ENCODE peak calls at places on chromosomes 4 and X, in four cellular contexts. One of them, this sample, is unnamed.

GRCh38 chr4:163697121-163697520 is 202.6 kb downstream of the TMA16 start:
- DNase-seq in pancreas: no peak
- DNase-seq in upper lobe of right lung: no peak
- DNase-seq in heart right ventricle: no peak
- DNase-seq in this sample: no peak

GRCh38 chrX:104922206-104922621 is 298.3 kb downstream of the TEX13A start:
- DNase-seq in heart right ventricle: peak; percentile 17
- DNase-seq in pancreas: peak; percentile 78
- DNase-seq in upper lobe of right lung: peak; percentile 67
- DNase-seq in this sample: peak; percentile 47

GRCh38 chrX:46178763-46179162 is 366.5 kb downstream of the ZNF674 start:
- DNase-seq in heart right ventricle: no peak
- DNase-seq in pancreas: no peak
- DNase-seq in upper lobe of right lung: no peak
- DNase-seq in this sample: no peak

GRCh38 chrX:102599084-102599949 is at the start of gene ARMCX5:
- DNase-seq in pancreas: peak; percentile 64
- DNase-seq in upper lobe of right lung: peak; percentile 79
- DNase-seq in heart right ventricle: peak; percentile 74
- DNase-seq in this sample: peak; percentile 89

GRCh38 chr4:38210396-38211114 is 250.4 kb downstream of the PTTG2 start:
- DNase-seq in heart right ventricle: no peak
- DNase-seq in upper lobe of right lung: no peak
- DNase-seq in pancreas: no peak
- DNase-seq in this sample: peak; percentile 8

GRCh38 chrX:140447150-140447549 is 57.7 kb downstream of the SOX3 start:
- DNase-seq in heart right ventricle: no peak
- DNase-seq in pancreas: no peak
- DNase-seq in upper lobe of right lung: no peak
- DNase-seq in this sample: no peak

GRCh38 chr4:78543424-78544238 is 7.9 kb upstream of the ANXA3 start:
- DNase-seq in heart right ventricle: no peak
- DNase-seq in pancreas: no peak
- DNase-seq in upper lobe of right lung: no peak
- DNase-seq in this sample: peak; percentile 53

GRCh38 chrX:24025741-24026402 is 1.1 kb downstream of the KLHL15 start:
- DNase-seq in upper lobe of right lung: no peak
- DNase-seq in pancreas: no peak
- DNase-seq in heart right ventricle: peak; percentile 27
- DNase-seq in this sample: peak; percentile 73

GRCh38 chrX:70398899-70399298 is 24.2 kb upstream of the GDPD2 start:
- DNase-seq in pancreas: no peak
- DNase-seq in heart right ventricle: no peak
- DNase-seq in upper lobe of right lung: no peak
- DNase-seq in this sample: peak; percentile 36

GRCh38 chr4:159460408-159460807 is 357.5 kb downstream of the RAPGEF2 start:
- DNase-seq in pancreas: no peak
- DNase-seq in heart right ventricle: no peak
- DNase-seq in upper lobe of right lung: no peak
- DNase-seq in this sample: peak; percentile 18

GRCh38 chrX:111169141-111169540 is 73.2 kb downstream of the PAK3 start:
- DNase-seq in upper lobe of right lung: no peak
- DNase-seq in pancreas: no peak
- DNase-seq in heart right ventricle: no peak
- DNase-seq in this sample: no peak

GRCh38 chrX:108199691-108200090 is 108.1 kb downstream of the ATG4A start:
- DNase-seq in pancreas: no peak
- DNase-seq in upper lobe of right lung: no peak
- DNase-seq in heart right ventricle: no peak
- DNase-seq in this sample: peak; percentile 69

GRCh38 chr4:113145519-113146291 is 96.3 kb downstream of the ANK2 start:
- DNase-seq in pancreas: no peak
- DNase-seq in heart right ventricle: peak; percentile 44
- DNase-seq in upper lobe of right lung: no peak
- DNase-seq in this sample: no peak

GRCh38 chr4:152605641-152606304 is 69.9 kb upstream of the FBXW7 start:
- DNase-seq in heart right ventricle: peak; percentile 6
- DNase-seq in upper lobe of right lung: no peak
- DNase-seq in pancreas: no peak
- DNase-seq in this sample: peak; percentile 30

GRCh38 chr4:109977854-109978501 is 65.3 kb downstream of the EGF start:
- DNase-seq in heart right ventricle: no peak
- DNase-seq in upper lobe of right lung: no peak
- DNase-seq in pancreas: no peak
- DNase-seq in this sample: peak; percentile 80

GRCh38 chr4:33025236-33025635 is 2305.1 kb downstream of the PCDH7 start:
- DNase-seq in pancreas: no peak
- DNase-seq in heart right ventricle: no peak
- DNase-seq in upper lobe of right lung: no peak
- DNase-seq in this sample: no peak

GRCh38 chrX:115560211-115560977 is 580 bp upstream of the PLS3 start:
- DNase-seq in pancreas: no peak
- DNase-seq in heart right ventricle: no peak
- DNase-seq in upper lobe of right lung: no peak
- DNase-seq in this sample: no peak

GRCh38 chrX:79604364-79604763 is 237.2 kb upstream of the ITM2A start:
- DNase-seq in upper lobe of right lung: no peak
- DNase-seq in pancreas: no peak
- DNase-seq in heart right ventricle: no peak
- DNase-seq in this sample: no peak

GRCh38 chr4:130336585-130337217 is 1240.7 kb downstream of the C4orf33 start:
- DNase-seq in heart right ventricle: no peak
- DNase-seq in upper lobe of right lung: no peak
- DNase-seq in pancreas: no peak
- DNase-seq in this sample: peak; percentile 41

GRCh38 chr4:101178731-101179130 is 168.6 kb downstream of the PPP3CA start:
- DNase-seq in upper lobe of right lung: no peak
- DNase-seq in pancreas: no peak
- DNase-seq in heart right ventricle: no peak
- DNase-seq in this sample: no peak

GRCh38 chr4:176185068-176185467 is 10.3 kb downstream of the SPATA4 start:
- DNase-seq in pancreas: no peak
- DNase-seq in heart right ventricle: no peak
- DNase-seq in upper lobe of right lung: no peak
- DNase-seq in this sample: peak; percentile 87

GRCh38 chr4:94453534-94453963 is 1.8 kb downstream of the PDLIM5 start:
- DNase-seq in upper lobe of right lung: no peak
- DNase-seq in pancreas: no peak
- DNase-seq in heart right ventricle: no peak
- DNase-seq in this sample: peak; percentile 26

GRCh38 chrX:40391662-40392061 is 189.1 kb upstream of the ATP6AP2 start:
- DNase-seq in heart right ventricle: no peak
- DNase-seq in upper lobe of right lung: no peak
- DNase-seq in pancreas: no peak
- DNase-seq in this sample: no peak

GRCh38 chr4:128517739-128518510 is 230.3 kb upstream of the PGRMC2 start:
- DNase-seq in upper lobe of right lung: no peak
- DNase-seq in pancreas: no peak
- DNase-seq in heart right ventricle: peak; percentile 54
- DNase-seq in this sample: peak; percentile 91

GRCh38 chrX:44267116-44267515 is 76.4 kb downstream of the EFHC2 start:
- DNase-seq in heart right ventricle: no peak
- DNase-seq in pancreas: no peak
- DNase-seq in upper lobe of right lung: no peak
- DNase-seq in this sample: no peak

GRCh38 chr4:170014359-170015008 is 11.7 kb downstream of the MFAP3L start:
- DNase-seq in upper lobe of right lung: no peak
- DNase-seq in heart right ventricle: no peak
- DNase-seq in pancreas: no peak
- DNase-seq in this sample: no peak

GRCh38 chr4:47486306-47486705 is 1.2 kb downstream of the ATP10D start:
- DNase-seq in upper lobe of right lung: no peak
- DNase-seq in pancreas: no peak
- DNase-seq in heart right ventricle: no peak
- DNase-seq in this sample: peak; percentile 47

GRCh38 chrX:14420876-14421275 is 108.5 kb upstream of the GLRA2 start:
- DNase-seq in heart right ventricle: no peak
- DNase-seq in upper lobe of right lung: no peak
- DNase-seq in pancreas: no peak
- DNase-seq in this sample: no peak

GRCh38 chr4:24805566-24805965 is 10.2 kb downstream of the SOD3 start:
- DNase-seq in pancreas: no peak
- DNase-seq in heart right ventricle: no peak
- DNase-seq in upper lobe of right lung: no peak
- DNase-seq in this sample: no peak
- H3K4me1 ChIP-seq in pancreas: no peaks in the 10 kb centered on the region
- H3K4me1 ChIP-seq in heart right ventricle: peaks cover 20% of the 10 kb centered on the region
- H3K4me1 ChIP-seq in upper lobe of right lung: peaks cover 6% of the 10 kb centered on the region
- H3K4me1 ChIP-seq in this sample: peaks cover 13% of the 10 kb centered on the region

GRCh38 chr4:55173580-55173979 is 48.2 kb upstream of the KDR start:
- DNase-seq in upper lobe of right lung: no peak
- DNase-seq in pancreas: no peak
- DNase-seq in heart right ventricle: no peak
- DNase-seq in this sample: no peak
- H3K4me1 ChIP-seq in upper lobe of right lung: no peaks in the 10 kb centered on the region
- H3K4me1 ChIP-seq in pancreas: no peaks in the 10 kb centered on the region
- H3K4me1 ChIP-seq in heart right ventricle: peaks cover 4% of the 10 kb centered on the region
- H3K4me1 ChIP-seq in this sample: peaks cover 22% of the 10 kb centered on the region

DNA sequence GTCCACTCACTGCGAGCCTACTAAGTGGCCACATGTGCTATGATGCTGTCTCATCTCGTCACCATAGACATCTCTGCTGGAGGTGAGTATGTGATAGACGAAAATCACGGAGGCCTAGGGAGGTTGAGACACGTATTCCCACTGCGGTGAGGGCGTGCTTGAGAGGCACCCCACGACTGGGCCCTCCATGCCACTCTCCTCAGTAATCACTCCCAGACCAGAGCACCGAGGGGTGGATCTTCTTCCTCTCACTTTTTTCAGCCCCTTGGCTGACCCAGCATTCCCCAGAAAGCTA is 29.0 kb downstream of the AFAP1 start:
- DNase-seq in heart right ventricle: no peak
- DNase-seq in pancreas: no peak
- DNase-seq in upper lobe of right lung: no peak
- DNase-seq in this sample: no peak
- H3K4me1 ChIP-seq in heart right ventricle: no peaks in the 10 kb centered on the region
- H3K4me1 ChIP-seq in pancreas: no peaks in the 10 kb centered on the region
- H3K4me1 ChIP-seq in upper lobe of right lung: peaks cover 29% of the 10 kb centered on the region
- H3K4me1 ChIP-seq in this sample: peaks cover 67% of the 10 kb centered on the region

GRCh38 chr4:3311489-3312171 is 18.8 kb downstream of the RGS12 start:
- DNase-seq in pancreas: no peak
- DNase-seq in upper lobe of right lung: peak; percentile 38
- DNase-seq in heart right ventricle: no peak
- DNase-seq in this sample: no peak
- H3K4me1 ChIP-seq in pancreas: no peaks in the 10 kb centered on the region
- H3K4me1 ChIP-seq in upper lobe of right lung: peaks cover 9% of the 10 kb centered on the region
- H3K4me1 ChIP-seq in heart right ventricle: peaks cover 2% of the 10 kb centered on the region
- H3K4me1 ChIP-seq in this sample: no peaks in the 10 kb centered on the region

GRCh38 chrX:76555269-76555668 is 127.8 kb downstream of the MAGEE1 start:
- DNase-seq in upper lobe of right lung: no peak
- DNase-seq in heart right ventricle: no peak
- DNase-seq in pancreas: no peak
- DNase-seq in this sample: no peak
- H3K4me1 ChIP-seq in upper lobe of right lung: no peaks in the 10 kb centered on the region
- H3K4me1 ChIP-seq in heart right ventricle: no peaks in the 10 kb centered on the region
- H3K4me1 ChIP-seq in pancreas: no peaks in the 10 kb centered on the region
- H3K4me1 ChIP-seq in this sample: no peaks in the 10 kb centered on the region

GRCh38 chr4:40446785-40447184 is 111.7 kb downstream of the CHRNA9 start:
- DNase-seq in pancreas: no peak
- DNase-seq in upper lobe of right lung: no peak
- DNase-seq in heart right ventricle: no peak
- DNase-seq in this sample: no peak

GRCh38 chr4:40441415-40441814 is 106.3 kb downstream of the CHRNA9 start:
- DNase-seq in heart right ventricle: no peak
- DNase-seq in pancreas: no peak
- DNase-seq in upper lobe of right lung: no peak
- DNase-seq in this sample: no peak

GRCh38 chr4:40448875-40449274 is 113.7 kb downstream of the CHRNA9 start:
- DNase-seq in pancreas: peak; percentile 70
- DNase-seq in upper lobe of right lung: no peak
- DNase-seq in heart right ventricle: no peak
- DNase-seq in this sample: no peak

GRCh38 chr4:40445671-40446070 is 110.5 kb downstream of the CHRNA9 start:
- DNase-seq in upper lobe of right lung: no peak
- DNase-seq in pancreas: no peak
- DNase-seq in heart right ventricle: no peak
- DNase-seq in this sample: no peak
- H3K4me1 ChIP-seq in upper lobe of right lung: no peaks in the 10 kb centered on the region
- H3K4me1 ChIP-seq in pancreas: peaks cover 30% of the 10 kb centered on the region
- H3K4me1 ChIP-seq in heart right ventricle: no peaks in the 10 kb centered on the region
- H3K4me1 ChIP-seq in this sample: no peaks in the 10 kb centered on the region

DNA sequence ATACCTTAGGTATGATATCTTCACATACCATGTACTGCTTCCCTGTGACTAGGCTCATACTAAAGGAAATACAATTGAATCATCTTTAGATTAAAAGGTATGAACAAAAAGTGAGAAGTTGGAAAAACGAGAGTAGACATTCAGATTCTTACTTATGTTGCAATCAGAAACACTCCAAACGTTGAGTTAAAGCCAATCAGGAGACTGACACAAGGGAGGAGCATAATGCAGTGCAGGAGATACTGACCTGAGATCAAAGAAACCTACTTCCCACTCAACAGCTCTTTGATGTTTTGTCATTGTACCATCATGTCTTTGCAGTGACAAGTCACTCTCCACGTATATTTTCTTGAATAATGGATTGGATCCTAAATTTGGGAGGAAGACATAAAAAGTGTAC is 8.9 kb upstream of the PCDH18 start:
- DNase-seq in pancreas: no peak
- DNase-seq in upper lobe of right lung: no peak
- DNase-seq in heart right ventricle: no peak
- DNase-seq in this sample: no peak
- H3K4me1 ChIP-seq in pancreas: no peaks in the 10 kb centered on the region
- H3K4me1 ChIP-seq in upper lobe of right lung: no peaks in the 10 kb centered on the region
- H3K4me1 ChIP-seq in heart right ventricle: no peaks in the 10 kb centered on the region
- H3K4me1 ChIP-seq in this sample: peaks cover 45% of the 10 kb centered on the region

GRCh38 chr4:184816962-184817361 is 8.8 kb downstream of the ACSL1 start:
- DNase-seq in heart right ventricle: no peak
- DNase-seq in pancreas: no peak
- DNase-seq in upper lobe of right lung: no peak
- DNase-seq in this sample: no peak
- H3K4me1 ChIP-seq in heart right ventricle: peaks cover 75% of the 10 kb centered on the region
- H3K4me1 ChIP-seq in pancreas: peaks cover 18% of the 10 kb centered on the region
- H3K4me1 ChIP-seq in upper lobe of right lung: peaks cover 66% of the 10 kb centered on the region
- H3K4me1 ChIP-seq in this sample: peaks cover 69% of the 10 kb centered on the region

GRCh38 chr4:11549525-11549924 is 120.8 kb upstream of the HS3ST1 start:
- DNase-seq in heart right ventricle: no peak
- DNase-seq in upper lobe of right lung: no peak
- DNase-seq in pancreas: no peak
- DNase-seq in this sample: no peak
- H3K4me1 ChIP-seq in heart right ventricle: peaks cover 4% of the 10 kb centered on the region
- H3K4me1 ChIP-seq in upper lobe of right lung: no peaks in the 10 kb centered on the region
- H3K4me1 ChIP-seq in pancreas: no peaks in the 10 kb centered on the region
- H3K4me1 ChIP-seq in this sample: no peaks in the 10 kb centered on the region

GRCh38 chr4:108044951-108045686 is 55.4 kb downstream of the HADH start:
- DNase-seq in upper lobe of right lung: no peak
- DNase-seq in heart right ventricle: no peak
- DNase-seq in pancreas: no peak
- DNase-seq in this sample: no peak

GRCh38 chr4:108045687-108046024 is 56.0 kb downstream of the HADH start:
- DNase-seq in upper lobe of right lung: no peak
- DNase-seq in pancreas: peak; percentile 76
- DNase-seq in heart right ventricle: peak; percentile 28
- DNase-seq in this sample: no peak

GRCh38 chr4:108042927-108043326 is 53.2 kb downstream of the HADH start:
- DNase-seq in upper lobe of right lung: no peak
- DNase-seq in heart right ventricle: no peak
- DNase-seq in pancreas: no peak
- DNase-seq in this sample: no peak

GRCh38 chr4:108047199-108047598 is 57.5 kb downstream of the HADH start:
- DNase-seq in heart right ventricle: no peak
- DNase-seq in pancreas: no peak
- DNase-seq in upper lobe of right lung: peak; percentile 72
- DNase-seq in this sample: no peak

GRCh38 chr4:108043536-108043935 is 53.8 kb downstream of the HADH start:
- DNase-seq in pancreas: no peak
- DNase-seq in upper lobe of right lung: no peak
- DNase-seq in heart right ventricle: no peak
- DNase-seq in this sample: no peak
- H3K4me1 ChIP-seq in pancreas: no peaks in the 10 kb centered on the region
- H3K4me1 ChIP-seq in upper lobe of right lung: no peaks in the 10 kb centered on the region
- H3K4me1 ChIP-seq in heart right ventricle: no peaks in the 10 kb centered on the region
- H3K4me1 ChIP-seq in this sample: peaks cover 13% of the 10 kb centered on the region